ENCODE peak calls at places on chromosomes 6 and 20, in five cellular contexts. K is aorta, L is ovary, Q is adrenal gland, P is IMR-90. Y is an unnamed sample.

GRCh38 chr20:42258568-42258967 is 640.4 kb upstream of the CHD6 start:
- DNase-seq in K (no peak), L (no peak), Q (no peak), P (no peak), Y (no peak)

GRCh38 chr6:28161410-28162079 is 19.9 kb downstream of the ZKSCAN8 start:
- DNase-seq in K (peak; percentile 91), L (peak; percentile 65), Q (peak; percentile 70), P (peak; percentile 68), Y (peak; percentile 74)

GRCh38 chr6:56956481-56956880 is 1.6 kb downstream of the BEND6 start:
- DNase-seq in K (no peak), L (no peak), Q (no peak), P (no peak), Y (no peak)

GRCh38 chr20:24918579-24919566 is 30.2 kb upstream of the CST7 start:
- DNase-seq in K (no peak), L (no peak), Q (no peak), P (no peak), Y (peak; percentile 50)

GRCh38 chr20:57810511-57811372 is 100.9 kb upstream of the PMEPA1 start:
- DNase-seq in K (peak; percentile 46), L (no peak), Q (no peak), P (no peak), Y (no peak)

GRCh38 chr20:54195483-54196472 is 12.1 kb upstream of the PFDN4 start:
- DNase-seq in K (no peak), L (no peak), Q (peak; percentile 20), P (no peak), Y (no peak)

GRCh38 chr6:65707134-65707826 is at the start of gene EYS:
- DNase-seq in K (no peak), L (no peak), Q (no peak), P (no peak), Y (no peak)

GRCh38 chr6:39879535-39879934 is 54.7 kb downstream of the MOCS1 start:
- DNase-seq in K (no peak), L (no peak), Q (no peak), P (peak; percentile 17), Y (no peak)

GRCh38 chr6:8749449-8749848 is 314.1 kb upstream of the SLC35B3 start:
- DNase-seq in K (no peak), L (no peak), Q (no peak), P (no peak), Y (no peak)

GRCh38 chr6:2848851-2849250 is 7.2 kb upstream of the SERPINB1 start:
- DNase-seq in K (no peak), L (no peak), Q (no peak), P (no peak), Y (peak; percentile 71)

GRCh38 chr6:13915566-13916229 is 9.1 kb upstream of the RNF182 start:
- DNase-seq in K (no peak), L (no peak), Q (no peak), P (no peak), Y (no peak)

GRCh38 chr6:21679761-21680265 is 86.3 kb downstream of the SOX4 start:
- DNase-seq in K (no peak), L (no peak), Q (no peak), P (peak; percentile 88), Y (no peak)

GRCh38 chr6:56484669-56485068 is 158.0 kb downstream of the DST start:
- DNase-seq in K (no peak), L (no peak), Q (no peak), P (peak; percentile 81), Y (no peak)

GRCh38 chr6:3230275-3231212 is 3.1 kb upstream of the TUBB2B start:
- DNase-seq in K (no peak), L (no peak), Q (no peak), P (peak; percentile 34), Y (no peak)

GRCh38 chr6:150091466-150091865 is 22.5 kb upstream of the ULBP3 start:
- DNase-seq in K (no peak), L (no peak), Q (no peak), P (no peak), Y (no peak)

GRCh38 chr6:156396068-156396771 is 381.0 kb upstream of the ARID1B start:
- DNase-seq in K (no peak), L (no peak), Q (no peak), P (no peak), Y (no peak)

GRCh38 chr6:119323478-119323877 is 26.1 kb downstream of the MAN1A1 start:
- DNase-seq in K (no peak), L (no peak), Q (no peak), P (no peak), Y (no peak)

GRCh38 chr6:117028256-117028655 is 151.2 kb downstream of the RFX6 start:
- DNase-seq in K (no peak), L (no peak), Q (no peak), P (no peak), Y (no peak)

DNA sequence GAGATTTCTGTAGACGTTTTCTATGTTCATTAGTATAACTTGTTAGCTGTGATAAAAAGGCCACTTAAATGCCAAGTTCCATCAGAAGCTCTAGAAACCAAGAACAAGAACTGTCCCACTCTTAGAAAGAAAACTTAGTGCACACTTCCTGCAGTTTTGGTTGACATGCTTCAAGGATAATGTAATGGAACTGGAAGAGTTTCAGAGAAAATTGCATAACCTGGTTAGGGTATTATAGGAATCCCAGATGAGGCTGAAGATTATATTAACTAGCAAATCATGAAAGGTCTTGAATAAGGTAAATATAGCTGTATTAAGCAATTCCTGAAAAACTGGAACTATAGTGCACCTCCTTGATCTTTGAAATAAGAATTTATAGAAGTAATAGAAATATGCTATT is 1.8 kb upstream of the PHACTR2 start:
- DNase-seq in K (no peak), L (no peak), Q (no peak), P (peak; percentile 56), Y (no peak)
- H3K4me1 ChIP-seq in K (peaks cover 4% of the 10 kb centered on the region), L (peaks cover 5% of the 10 kb centered on the region), Q (no peaks in the 10 kb centered on the region), P (peaks cover 10% of the 10 kb centered on the region), Y (peaks cover 25% of the 10 kb centered on the region)

DNA sequence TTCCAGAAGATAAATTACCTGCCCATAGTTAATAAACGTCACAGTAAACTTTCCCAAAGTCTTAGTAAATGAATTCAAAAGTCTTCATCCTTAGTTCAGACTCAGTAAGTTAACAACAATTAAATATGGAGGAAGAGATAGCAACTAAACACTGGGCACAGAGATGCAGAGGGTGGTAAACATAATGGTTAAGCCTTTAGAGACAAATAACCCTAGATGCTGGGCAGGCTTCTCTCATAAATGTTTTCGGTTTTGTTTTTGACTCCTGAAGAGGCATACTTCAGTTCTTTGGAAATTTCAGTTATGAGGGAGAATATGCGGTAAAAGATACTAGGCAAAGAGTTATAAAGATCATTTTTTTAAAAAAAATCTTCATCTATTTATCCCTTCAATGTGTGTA is 369.8 kb downstream of the FRK start:
- DNase-seq in K (no peak), L (no peak), Q (no peak), P (no peak), Y (no peak)
- H3K4me1 ChIP-seq in K (no peaks in the 10 kb centered on the region), L (no peaks in the 10 kb centered on the region), Q (no peaks in the 10 kb centered on the region), P (no peaks in the 10 kb centered on the region), Y (no peaks in the 10 kb centered on the region)

GRCh38 chr6:143535189-143535614 is 23.7 kb upstream of the FUCA2 start:
- DNase-seq in K (no peak), L (no peak), Q (no peak), P (no peak), Y (no peak)
- H3K4me1 ChIP-seq in K (no peaks in the 10 kb centered on the region), L (peaks cover 2% of the 10 kb centered on the region), Q (no peaks in the 10 kb centered on the region), P (peaks cover 3% of the 10 kb centered on the region), Y (peaks cover 14% of the 10 kb centered on the region)

GRCh38 chr20:36086767-36087166 is 67.8 kb upstream of the EPB41L1 start:
- DNase-seq in K (peak; percentile 19), L (no peak), Q (no peak), P (no peak), Y (no peak)
- H3K4me1 ChIP-seq in K (no peaks in the 10 kb centered on the region), L (no peaks in the 10 kb centered on the region), Q (peaks cover under 1% of the 10 kb centered on the region), P (peaks cover 6% of the 10 kb centered on the region), Y (peaks cover 2% of the 10 kb centered on the region)

GRCh38 chr6:35184580-35185301 is 29.0 kb upstream of the SCUBE3 start:
- DNase-seq in K (no peak), L (no peak), Q (no peak), P (no peak), Y (no peak)
- H3K4me1 ChIP-seq in K (peaks cover 2% of the 10 kb centered on the region), L (peaks cover 4% of the 10 kb centered on the region), Q (peaks cover 18% of the 10 kb centered on the region), P (peaks cover 22% of the 10 kb centered on the region), Y (peaks cover 14% of the 10 kb centered on the region)

DNA sequence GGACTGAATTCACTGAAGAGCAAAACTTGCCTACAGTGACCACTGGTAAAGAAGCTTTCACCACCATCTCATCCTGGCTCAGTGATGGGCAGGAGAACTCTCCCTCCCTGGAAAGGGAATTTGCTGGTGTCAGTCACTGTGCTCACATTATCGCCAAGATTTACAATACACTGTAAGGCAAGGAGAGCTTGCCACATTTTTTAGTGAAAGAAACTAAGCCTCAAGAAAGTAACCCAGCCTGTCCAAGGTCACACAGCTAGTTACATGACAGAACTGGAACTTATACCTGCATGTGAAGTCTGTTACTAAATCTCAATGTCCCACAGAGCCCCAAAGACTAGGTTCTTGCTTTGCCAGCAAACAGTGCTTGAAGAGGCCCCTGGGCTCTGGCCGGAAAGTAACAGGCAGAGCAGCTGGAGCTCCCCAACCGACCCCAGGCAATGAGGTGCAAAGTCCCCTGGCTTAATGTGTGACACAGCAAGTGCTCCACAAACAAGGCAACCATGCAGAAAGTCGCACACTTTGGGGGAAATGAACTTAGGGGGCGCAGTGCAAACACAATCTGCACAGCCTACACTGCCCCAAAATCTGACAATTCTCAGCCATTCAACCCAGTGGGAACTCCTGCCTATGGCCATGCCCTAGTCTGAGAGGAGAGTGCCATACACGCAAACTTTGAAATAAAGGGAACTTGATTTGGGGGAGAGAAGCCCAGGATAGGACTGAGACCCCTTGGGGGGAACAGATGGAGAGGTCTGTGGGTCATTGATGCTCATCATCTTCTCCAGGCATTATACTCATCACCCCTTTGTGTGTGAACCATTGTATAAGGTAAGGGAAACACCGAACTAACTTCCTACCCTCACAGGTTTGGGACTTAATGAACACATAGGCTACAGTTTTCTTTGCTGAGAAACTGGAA is 1.9 kb downstream of the BCL2L1 start:
- DNase-seq in K (no peak), L (no peak), Q (no peak), P (no peak), Y (no peak)
- H3K4me1 ChIP-seq in K (no peaks in the 10 kb centered on the region), L (peaks cover 23% of the 10 kb centered on the region), Q (peaks cover 48% of the 10 kb centered on the region), P (peaks cover 25% of the 10 kb centered on the region), Y (peaks cover 46% of the 10 kb centered on the region)

Y was measured in upper lobe of left lung.